ENCODE peak calls at places on chromosomes 2 and 18, in seven cellular contexts. B is A549, A is neural progenitor cell, R is endothelial cell, K is HCT116, E is K562, G is heart left ventricle. T is an unnamed sample.
A peak's percentile ranks its signal among the peaks of the same experiment; 100 is the strongest.

GRCh38 chr2:214465386-214466146 is 54.7 kb downstream of the VWC2L start:
- DNase-seq in G (peak; percentile 62), B (no peak), E (no peak), R (no peak), A (no peak), K (no peak), T (no peak)

GRCh38 chr2:239881561-239882320 is 143.4 kb downstream of the NDUFA10 start:
- DNase-seq in A (no peak), K (no peak), E (no peak), B (no peak), R (no peak), G (no peak), T (no peak)

GRCh38 chr18:62991959-62992358 is 276.6 kb downstream of the PHLPP1 start:
- DNase-seq in K (no peak), G (no peak), E (peak; percentile 87), A (no peak), B (no peak), R (no peak), T (no peak)

GRCh38 chr2:96135621-96136020 is 2.7 kb downstream of the ASTL start:
- DNase-seq in A (no peak), G (peak; percentile 21), R (no peak), K (no peak), E (no peak), B (no peak), T (no peak)

GRCh38 chr2:202104286-202104870 is 31.3 kb downstream of the KIAA2012 start:
- DNase-seq in K (peak; percentile 40), E (peak; percentile 51), R (peak; percentile 48), B (peak; percentile 31), G (no peak), A (peak; percentile 66), T (no peak)

GRCh38 chr2:188410504-188411235 is 119.0 kb downstream of the GULP1 start:
- DNase-seq in A (no peak), G (no peak), R (no peak), E (no peak), B (no peak), K (no peak), T (no peak)

GRCh38 chr2:33848486-33848885 is 249.4 kb upstream of the FAM98A start:
- DNase-seq in A (no peak), K (no peak), G (no peak), E (no peak), R (no peak), B (no peak), T (no peak)

GRCh38 chr2:163173591-163173990 is 335.0 kb upstream of the KCNH7 start:
- DNase-seq in A (no peak), B (no peak), R (no peak), G (no peak), K (no peak), E (no peak), T (no peak)

GRCh38 chr2:169767243-169767888 is 31.3 kb upstream of the SSB start:
- DNase-seq in A (peak; percentile 52), K (peak; percentile 28), R (peak; percentile 47), B (peak; percentile 28), E (peak; percentile 44), G (no peak), T (peak; percentile 67)

GRCh38 chr2:15783489-15783888 is 156.9 kb upstream of the MYCN start:
- DNase-seq in K (no peak), G (no peak), A (no peak), E (no peak), B (no peak), R (no peak), T (no peak)

GRCh38 chr2:95024306-95024880 is 1.1 kb upstream of the MAL start:
- DNase-seq in K (no peak), A (no peak), B (no peak), G (no peak), R (no peak), E (no peak), T (no peak)

GRCh38 chr2:160353166-160353565 is 140.4 kb downstream of the RBMS1 start:
- DNase-seq in K (no peak), B (no peak), E (no peak), G (no peak), A (no peak), R (no peak), T (no peak)

GRCh38 chr2:228819701-228820100 is 451.4 kb downstream of the PID1 start:
- DNase-seq in G (no peak), B (no peak), K (no peak), E (no peak), A (no peak), R (no peak), T (no peak)

GRCh38 chr2:16429431-16429830 is 236.2 kb downstream of the CYRIA start:
- DNase-seq in G (no peak), E (no peak), K (no peak), B (no peak), R (no peak), A (no peak), T (no peak)

GRCh38 chr2:240452471-240453256 is 17.2 kb downstream of the GPC1 start:
- DNase-seq in E (peak; percentile 93), A (peak; percentile 91), B (peak; percentile 66), K (no peak), R (peak; percentile 54), G (peak; percentile 85), T (peak; percentile 81)

GRCh38 chr2:147488472-147488871 is 356.4 kb upstream of the ACVR2A start:
- DNase-seq in K (no peak), G (no peak), E (no peak), R (no peak), B (no peak), A (peak; percentile 18), T (no peak)

DNA sequence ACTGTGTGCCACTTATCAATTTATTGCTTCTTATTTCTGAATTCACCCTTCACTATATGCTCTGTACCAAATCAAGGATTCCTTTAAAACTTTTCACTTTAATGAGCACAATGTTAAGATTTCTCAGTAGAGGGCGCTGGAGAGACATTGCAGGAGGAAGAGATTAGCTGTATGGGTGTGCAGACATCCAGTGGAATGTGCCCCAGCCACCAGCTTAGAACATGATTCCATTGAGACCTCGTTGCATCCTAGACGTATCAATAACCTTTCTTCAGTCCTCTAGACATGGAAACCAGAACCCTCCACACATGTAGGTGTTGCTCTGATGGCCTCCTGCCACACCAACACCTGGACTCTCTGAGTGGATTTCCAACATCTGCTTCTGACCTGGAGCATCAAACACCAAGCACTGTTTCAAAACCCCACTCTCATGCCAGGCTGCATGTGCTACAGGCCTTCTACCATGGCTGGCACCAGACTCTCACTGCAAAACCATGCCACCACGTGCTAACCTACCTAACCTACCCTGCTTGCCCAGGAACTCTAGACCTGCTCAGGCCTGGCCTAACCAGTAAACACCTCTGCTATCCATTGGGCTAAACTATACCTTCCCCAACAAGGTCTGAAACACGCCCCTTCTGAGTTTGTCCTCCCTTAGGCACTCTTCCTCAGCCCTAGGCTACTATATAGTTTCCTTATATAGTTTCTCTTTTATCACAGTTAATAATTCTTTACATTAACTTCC is 633.2 kb upstream of the PKDCC start:
- DNase-seq in E (no peak), K (no peak), A (peak; percentile 83), R (peak; percentile 52), G (no peak), B (peak; percentile 3), T (no peak)
- TF ChIP-seq CTCF in E (no peak), K (peak; percentile 57), A (peak; percentile 85), R (peak; percentile 85), G (peak; percentile 53), B (peak; percentile 39), T (no peak)

GRCh38 chr2:217822296-217823252 is 180.2 kb downstream of the TNS1 start:
- DNase-seq in A (peak; percentile 31), G (peak; percentile 54), R (peak; percentile 35), B (no peak), K (no peak), E (no peak), T (no peak)
- TF ChIP-seq CTCF in A (peak; percentile 36), G (no peak), R (no peak), B (no peak), K (peak; percentile 7), E (peak; percentile 34), T (no peak)

DNA sequence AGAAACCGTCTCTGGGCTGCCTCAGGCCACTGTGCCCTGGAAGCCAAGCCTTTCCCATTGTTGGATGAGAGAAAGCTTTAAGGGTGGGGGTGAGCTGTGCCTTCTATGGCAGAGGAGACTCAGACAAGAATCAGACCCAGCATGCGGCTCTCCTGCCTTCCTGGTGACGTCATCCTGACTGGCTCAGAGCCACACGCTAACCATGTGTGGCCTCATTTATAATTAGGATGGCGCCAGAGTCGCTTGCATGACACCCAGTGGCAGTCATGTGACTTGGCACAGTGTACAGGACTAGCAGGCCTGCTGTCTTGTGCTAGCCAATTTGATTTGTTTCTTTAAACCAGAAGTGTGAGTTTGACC is 99.2 kb downstream of the SH3BP4 start:
- DNase-seq in K (peak; percentile 82), E (peak; percentile 32), B (no peak), R (no peak), A (peak; percentile 41), G (peak; percentile 89), T (peak; percentile 95)
- TF ChIP-seq CTCF in K (peak; percentile 17), E (no peak), B (no peak), R (no peak), A (no peak), G (peak; percentile 10), T (no peak)

DNA sequence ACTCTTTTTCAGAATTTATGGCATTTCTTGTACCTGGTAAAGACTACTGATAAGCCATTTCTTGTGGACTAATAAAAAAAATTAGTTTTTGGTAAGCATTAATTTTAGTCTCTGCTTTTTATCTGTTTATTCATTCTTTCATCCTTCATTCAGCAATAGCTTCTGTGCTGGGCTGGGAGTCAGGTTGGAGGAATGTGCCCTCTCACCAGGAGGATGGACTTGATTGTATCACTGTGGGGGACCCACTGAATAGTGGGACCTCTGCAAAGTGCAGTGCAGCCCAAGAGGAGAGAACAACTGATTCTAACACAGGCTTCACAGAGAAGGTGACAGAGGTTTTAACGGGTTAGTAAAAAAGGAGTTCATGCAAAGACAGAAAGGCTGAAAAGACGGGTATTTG is 39.1 kb downstream of the CDC42EP3 start:
- DNase-seq in A (no peak), B (no peak), G (no peak), E (no peak), K (no peak), R (no peak), T (no peak)
- TF ChIP-seq CTCF in A (no peak), B (no peak), G (no peak), E (no peak), K (no peak), R (no peak), T (no peak)

DNA sequence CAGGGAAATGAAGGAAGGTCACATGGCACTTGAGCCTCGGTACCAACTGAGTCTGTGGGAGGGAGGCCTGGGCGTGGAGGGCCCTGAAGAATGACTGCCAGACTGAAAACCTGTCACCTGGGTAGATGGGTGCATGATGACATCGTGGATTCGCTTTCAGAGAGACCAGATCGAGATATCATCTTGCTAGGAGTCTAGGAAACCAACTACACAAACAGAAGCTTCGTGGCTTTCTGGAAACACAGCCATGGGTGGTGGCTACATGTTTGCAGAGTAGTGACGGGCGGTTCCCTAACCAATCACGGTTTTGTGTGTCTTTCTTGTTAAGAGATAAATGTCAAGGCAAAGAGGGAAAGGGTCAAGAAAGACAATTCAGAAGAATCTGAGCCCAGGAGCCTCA is 155.0 kb downstream of the EIPR1 start:
- DNase-seq in E (no peak), A (no peak), K (no peak), B (no peak), R (no peak), G (no peak), T (no peak)
- TF ChIP-seq CTCF in E (no peak), A (no peak), K (no peak), B (no peak), R (no peak), G (no peak), T (no peak)

T was measured in sigmoid colon.